ENCODE peak calls at places on chromosome 15, in six cellular contexts. B is tibial nerve, Q is left ventricle myocardium inferior, D is heart left ventricle, V is neural progenitor cell, S is AG04450. F is an unnamed sample.

GRCh38 chr15:70435369-70435768 is 328.0 kb downstream of the UACA start:
- DNase-seq in B (no peak), V (no peak), S (no peak), Q (no peak), D (no peak), F (no peak)

GRCh38 chr15:63476229-63476632 is 28.2 kb upstream of the USP3 start:
- DNase-seq in Q (no peak), V (no peak), D (no peak), B (no peak), S (peak), F (no peak)

GRCh38 chr15:37095197-37095992 is 5.0 kb downstream of the MEIS2 start:
- DNase-seq in Q (peak), V (peak), D (no peak), B (no peak), S (no peak), F (peak)

GRCh38 chr15:29139540-29140459 is 129.8 kb downstream of the NSMCE3 start:
- DNase-seq in B (no peak), Q (no peak), D (no peak), V (peak), S (no peak), F (peak)

GRCh38 chr15:66231421-66232266 is 21.9 kb downstream of the MEGF11 start:
- DNase-seq in D (no peak), Q (no peak), S (no peak), V (peak), B (no peak), F (no peak)

GRCh38 chr15:60660290-60661051 is 181.5 kb upstream of the ICE2 start:
- DNase-seq in S (no peak), B (peak), V (no peak), Q (no peak), D (no peak), F (peak)

GRCh38 chr15:79283252-79284048 is 928 bp downstream of the ANKRD34C start:
- DNase-seq in Q (peak), S (no peak), D (peak), V (peak), B (no peak), F (peak)

GRCh38 chr15:70475921-70476320 is 287.4 kb downstream of the UACA start:
- DNase-seq in D (no peak), Q (no peak), B (no peak), V (no peak), S (no peak), F (no peak)

GRCh38 chr15:90234519-90234988 is 545 bp downstream of the GDPGP1 start:
- DNase-seq in V (no peak), Q (no peak), D (no peak), B (no peak), S (no peak), F (no peak)

GRCh38 chr15:59168536-59168935 is 38.1 kb upstream of the LDHAL6B start:
- DNase-seq in S (no peak), Q (no peak), V (no peak), B (no peak), D (no peak), F (no peak)

GRCh38 chr15:77821188-77821958 is 188.7 kb upstream of the LINGO1 start:
- DNase-seq in D (peak), Q (peak), B (peak), V (peak), S (peak), F (peak)

GRCh38 chr15:28980709-28981350 is 95.1 kb downstream of the APBA2 start:
- DNase-seq in B (no peak), V (no peak), Q (no peak), S (no peak), D (no peak), F (no peak)

GRCh38 chr15:70486451-70487379 is 276.6 kb downstream of the UACA start:
- DNase-seq in V (no peak), Q (peak), D (peak), S (peak), B (peak), F (no peak)

GRCh38 chr15:31230630-31231485 is 95.8 kb upstream of the KLF13 start:
- DNase-seq in Q (no peak), B (no peak), D (no peak), V (no peak), S (no peak), F (no peak)

GRCh38 chr15:57485869-57486268 is 105.8 kb upstream of the MYZAP start:
- DNase-seq in B (no peak), Q (no peak), S (peak), V (no peak), D (no peak), F (no peak)

GRCh38 chr15:36790891-36791290 is 211.5 kb downstream of the CDIN1 start:
- DNase-seq in B (no peak), S (no peak), D (no peak), Q (no peak), V (no peak), F (no peak)

GRCh38 chr15:60137711-60138396 is 133.7 kb downstream of the FOXB1 start:
- DNase-seq in B (no peak), S (no peak), V (no peak), D (no peak), Q (no peak), F (no peak)

DNA sequence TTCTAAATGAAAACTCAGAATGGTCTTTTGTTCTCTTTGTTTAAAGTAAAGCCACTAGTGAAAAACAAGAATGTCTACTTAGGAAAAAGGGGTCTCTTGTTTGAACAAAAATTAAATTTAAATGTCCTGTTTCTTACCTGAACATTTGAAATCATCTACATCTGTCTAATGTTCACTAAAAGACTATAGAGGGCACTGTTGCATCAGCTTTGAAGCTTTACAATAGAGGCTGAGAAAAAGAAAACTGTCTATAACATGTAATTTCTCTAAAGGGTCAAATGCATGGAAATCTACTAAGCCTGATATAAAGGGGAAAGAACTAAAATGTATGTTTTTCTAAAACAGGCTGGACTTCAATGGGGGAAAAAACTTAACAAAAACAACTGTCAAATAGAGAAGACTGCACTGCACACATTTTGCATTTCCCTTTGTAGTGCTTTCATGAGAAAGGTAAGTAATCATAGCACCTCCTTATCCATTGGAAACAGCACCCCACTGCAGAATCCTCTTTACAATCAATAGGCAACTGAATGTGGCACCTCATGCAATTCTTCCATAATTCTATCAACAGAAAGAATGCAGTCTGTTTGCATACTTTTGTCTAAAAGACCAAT is 26.3 kb downstream of the DPH6 start:
- DNase-seq in V (peak), D (no peak), Q (no peak), S (peak), B (no peak), F (no peak)
- TF ChIP-seq CTCF in V (peak), D (peak), Q (peak), S (peak), B (peak), F (peak)

DNA sequence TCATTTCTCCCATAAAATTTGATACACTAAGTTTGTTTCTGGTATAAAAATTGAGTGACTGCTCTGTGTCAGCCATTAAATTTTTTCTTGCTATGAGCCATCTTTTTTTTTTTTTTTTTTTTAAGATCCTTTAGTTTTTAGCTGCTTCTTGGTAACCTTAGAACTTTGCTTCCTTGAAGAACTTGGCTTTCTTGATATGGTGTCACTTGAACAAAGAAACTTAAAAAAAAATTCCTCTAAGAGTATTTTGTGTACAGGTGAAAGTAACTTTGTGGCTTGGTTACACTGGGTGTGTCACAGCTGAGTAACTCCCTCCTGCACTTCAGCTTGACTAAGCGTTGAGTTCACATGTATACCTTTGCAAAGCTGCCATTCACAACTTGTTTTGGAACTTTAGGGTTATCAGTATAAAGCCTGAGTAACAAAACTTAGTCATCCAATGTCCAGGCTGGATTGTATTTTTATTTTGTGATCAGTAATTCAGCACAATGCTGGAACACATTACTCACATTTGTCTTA is 6.5 kb downstream of the CHD2 start:
- DNase-seq in D (no peak), B (no peak), S (no peak), Q (no peak), V (no peak), F (no peak)
- H3K4me3 ChIP-seq in D (no peak), B (no peak), S (no peak), Q (peak), V (peak), F (peak)

GRCh38 chr15:95495033-95495541 is 835.4 kb upstream of the NR2F2 start:
- DNase-seq in V (peak), D (no peak), S (no peak), Q (no peak), B (no peak), F (peak)
- H3K27ac ChIP-seq in V (peak), D (no peak), S (no peak), Q (no peak), B (no peak), F (no peak)

GRCh38 chr15:81523867-81524266 is 149.9 kb upstream of the TMC3 start:
- DNase-seq in B (no peak), S (no peak), V (no peak), D (no peak), Q (no peak), F (no peak)
- TF ChIP-seq CTCF in B (no peak), S (no peak), V (no peak), D (no peak), Q (no peak), F (no peak)

DNA sequence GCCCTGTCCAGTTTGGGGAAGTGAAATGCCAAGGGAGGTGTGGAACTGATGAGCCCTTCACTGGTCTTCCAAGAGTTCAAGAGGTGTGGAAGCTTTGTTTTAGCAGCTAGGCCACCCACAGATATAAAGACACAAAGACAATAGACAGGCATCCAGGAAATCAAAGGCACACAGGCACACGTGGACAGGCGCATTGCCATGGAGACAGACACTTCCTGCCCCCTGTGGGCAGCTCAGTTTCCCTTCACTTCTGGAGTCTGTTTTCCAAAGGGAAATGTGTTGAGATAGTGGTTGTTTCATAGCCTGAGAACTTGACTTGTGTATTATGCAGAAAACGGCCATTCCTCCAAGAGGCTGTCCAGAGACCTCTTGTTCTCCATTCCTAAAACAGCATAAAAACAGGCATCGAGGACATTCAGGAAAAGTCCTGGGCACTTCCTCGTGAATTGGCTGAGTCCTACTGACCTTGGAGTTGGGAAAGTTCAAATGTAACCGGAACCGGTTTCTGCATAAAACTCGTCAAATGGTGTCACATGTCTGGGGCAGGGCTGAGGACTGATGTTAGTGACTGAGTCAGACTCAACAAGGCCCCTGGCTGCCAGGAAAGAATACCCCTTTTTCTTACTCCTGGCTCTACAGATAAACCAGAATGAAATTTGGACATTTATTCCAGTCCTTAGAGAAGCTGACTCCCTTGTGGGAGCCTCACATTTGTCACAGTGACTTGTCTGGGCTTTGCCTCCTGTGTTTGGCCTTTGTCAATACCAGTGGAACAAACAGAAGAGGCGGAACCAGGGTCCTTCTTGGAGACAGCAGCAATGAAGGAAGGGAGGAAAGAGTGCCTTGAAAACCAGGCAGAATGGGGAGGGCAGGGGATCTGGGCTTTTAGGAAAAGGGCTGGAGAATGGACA is 1.3 kb downstream of the ALPK3 start:
- DNase-seq in S (no peak), Q (no peak), B (no peak), V (peak), D (no peak), F (no peak)
- H3K4me3 ChIP-seq in S (no peak), Q (peak), B (no peak), V (peak), D (peak), F (no peak)

F was measured in dorsolateral prefrontal cortex.